ENCODE peak calls at places on chromosome 5, in nine cellular contexts. S, N, G, H, Q, R, E, L and T are unnamed samples.

GRCh38 chr5:71873202-71873601 is 154.1 kb downstream of the CARTPT start:
- DNase-seq in S (no peak), N (no peak), G (no peak), H (no peak), Q (no peak), R (no peak), E (no peak), L (no peak), T (no peak)

GRCh38 chr5:54309751-54310432 is 481 bp downstream of the ARL15 start:
- DNase-seq in S (no peak), N (peak; percentile 10), G (peak; percentile 31), H (peak; percentile 39), Q (peak; percentile 57), R (no peak), E (peak; percentile 50), L (no peak), T (no peak)

GRCh38 chr5:31021181-31021624 is 172.3 kb upstream of the CDH6 start:
- DNase-seq in S (no peak), N (no peak), G (no peak), H (no peak), Q (no peak), R (no peak), E (no peak), L (peak; percentile 42), T (no peak)

GRCh38 chr5:77423022-77423750 is 68.9 kb downstream of the WDR41 start:
- DNase-seq in S (no peak), N (no peak), G (no peak), H (no peak), Q (no peak), R (no peak), E (no peak), L (no peak), T (no peak)

GRCh38 chr5:111072949-111073682 is 1.6 kb downstream of the TSLP start:
- DNase-seq in S (peak; percentile 77), N (peak; percentile 41), G (peak; percentile 38), H (no peak), Q (peak; percentile 81), R (peak; percentile 37), E (peak; percentile 72), L (no peak), T (no peak)

GRCh38 chr5:176389114-176389768 is 690 bp downstream of the HIGD2A start:
- DNase-seq in S (no peak), N (no peak), G (no peak), H (no peak), Q (no peak), R (no peak), E (no peak), L (no peak), T (no peak)

GRCh38 chr5:154479160-154479943 is 1.3 kb upstream of the HAND1 start:
- DNase-seq in S (no peak), N (no peak), G (no peak), H (no peak), Q (no peak), R (no peak), E (no peak), L (no peak), T (no peak)

GRCh38 chr5:1374030-1374679 is 29.3 kb upstream of the CLPTM1L start:
- DNase-seq in S (no peak), N (no peak), G (no peak), H (no peak), Q (no peak), R (no peak), E (no peak), L (no peak), T (no peak)

GRCh38 chr5:154794525-154795234 is 39.5 kb downstream of the LARP1 start:
- DNase-seq in S (no peak), N (no peak), G (no peak), H (no peak), Q (no peak), R (no peak), E (no peak), L (no peak), T (no peak)

GRCh38 chr5:53063176-53063575 is 46.4 kb downstream of the MOCS2 start:
- DNase-seq in S (no peak), N (no peak), G (no peak), H (no peak), Q (no peak), R (no peak), E (no peak), L (no peak), T (no peak)

GRCh38 chr5:78720234-78720985 is 71.8 kb upstream of the LHFPL2 start:
- DNase-seq in S (no peak), N (no peak), G (peak; percentile 59), H (no peak), Q (no peak), R (no peak), E (no peak), L (no peak), T (no peak)

GRCh38 chr5:16794381-16794913 is 141.6 kb downstream of the MYO10 start:
- DNase-seq in S (no peak), N (no peak), G (no peak), H (no peak), Q (peak; percentile 30), R (no peak), E (no peak), L (no peak), T (no peak)

GRCh38 chr5:175035882-175036533 is 311.6 kb downstream of the MSX2 start:
- DNase-seq in S (no peak), N (no peak), G (no peak), H (no peak), Q (no peak), R (no peak), E (no peak), L (no peak), T (no peak)

GRCh38 chr5:1762121-1762877 is 37.3 kb downstream of the MRPL36 start:
- DNase-seq in S (peak; percentile 56), N (no peak), G (no peak), H (no peak), Q (no peak), R (no peak), E (no peak), L (no peak), T (no peak)

GRCh38 chr5:116370149-116370548 is 204.5 kb downstream of the SEMA6A start:
- DNase-seq in S (no peak), N (no peak), G (no peak), H (no peak), Q (no peak), R (no peak), E (no peak), L (no peak), T (no peak)

GRCh38 chr5:40781843-40782409 is 16.2 kb downstream of the PRKAA1 start:
- DNase-seq in S (no peak), N (no peak), G (no peak), H (no peak), Q (no peak), R (no peak), E (no peak), L (no peak), T (no peak)

GRCh38 chr5:1754531-1755220 is 45.0 kb downstream of the MRPL36 start:
- DNase-seq in S (peak; percentile 45), N (no peak), G (no peak), H (no peak), Q (no peak), R (no peak), E (no peak), L (no peak), T (no peak)

GRCh38 chr5:50922942-50923767 is 256.7 kb downstream of the PARP8 start:
- DNase-seq in S (no peak), N (no peak), G (no peak), H (peak; percentile 38), Q (peak; percentile 41), R (no peak), E (no peak), L (no peak), T (no peak)

GRCh38 chr5:135650081-135650480 is 71.3 kb upstream of the CXCL14 start:
- DNase-seq in S (no peak), N (no peak), G (no peak), H (no peak), Q (no peak), R (no peak), E (no peak), L (no peak), T (no peak)

GRCh38 chr5:102453716-102454115 is 45.1 kb downstream of the SLCO6A1 start:
- DNase-seq in S (no peak), N (no peak), G (no peak), H (peak; percentile 17), Q (no peak), R (no peak), E (no peak), L (no peak), T (no peak)

GRCh38 chr5:115725522-115725921 is 90.9 kb downstream of the CDO1 start:
- DNase-seq in S (no peak), N (no peak), G (no peak), H (no peak), Q (no peak), R (no peak), E (no peak), L (no peak), T (no peak)

GRCh38 chr5:143923634-143924265 is 111.8 kb downstream of the HMHB1 start:
- DNase-seq in S (no peak), N (no peak), G (no peak), H (no peak), Q (no peak), R (no peak), E (no peak), L (no peak), T (no peak)

GRCh38 chr5:140780512-140780911 is 5.4 kb upstream of the PCDHA1 start:
- DNase-seq in S (no peak), N (no peak), G (no peak), H (no peak), Q (no peak), R (no peak), E (no peak), L (no peak), T (no peak)

GRCh38 chr5:131845828-131846227 is 49.0 kb upstream of the FNIP1 start:
- DNase-seq in S (no peak), N (no peak), G (no peak), H (no peak), Q (no peak), R (no peak), E (no peak), L (no peak), T (no peak)

GRCh38 chr5:147534172-147534951 is 24.5 kb upstream of the DPYSL3 start:
- DNase-seq in S (no peak), N (no peak), G (no peak), H (no peak), Q (no peak), R (no peak), E (no peak), L (no peak), T (no peak)

GRCh38 chr5:120942551-120942950 is 478.5 kb downstream of the PRR16 start:
- DNase-seq in S (no peak), N (no peak), G (no peak), H (no peak), Q (no peak), R (no peak), E (no peak), L (no peak), T (no peak)

GRCh38 chr5:152142845-152143469 is 218.3 kb upstream of the GLRA1 start:
- DNase-seq in S (no peak), N (peak; percentile 38), G (peak; percentile 56), H (peak; percentile 45), Q (peak; percentile 61), R (peak; percentile 46), E (peak; percentile 74), L (no peak), T (peak; percentile 72)

GRCh38 chr5:36049949-36050348 is 16.7 kb downstream of the UGT3A2 start:
- DNase-seq in S (no peak), N (no peak), G (no peak), H (no peak), Q (no peak), R (no peak), E (no peak), L (no peak), T (no peak)

GRCh38 chr5:149938272-149938671 is 6.3 kb downstream of the PDE6A start:
- DNase-seq in S (no peak), N (no peak), G (no peak), H (no peak), Q (peak; percentile 87), R (no peak), E (no peak), L (peak; percentile 91), T (no peak)

GRCh38 chr5:16704945-16705344 is 88.1 kb upstream of the RETREG1 start:
- DNase-seq in S (no peak), N (no peak), G (no peak), H (no peak), Q (no peak), R (no peak), E (no peak), L (no peak), T (no peak)

GRCh38 chr5:154830596-154830995 is 19.8 kb downstream of the FAXDC2 start:
- DNase-seq in S (no peak), N (no peak), G (no peak), H (no peak), Q (no peak), R (no peak), E (no peak), L (no peak), T (no peak)